ENCODE peak calls at places on chromosomes 11 and 22, in eight cellular contexts. One of them, this sample, is unnamed.

GRCh38 chr22:48577014-48577690 is 1250.5 kb downstream of the BRD1 start:
- DNase-seq in CD4-positive, alpha-beta T cell: no peak
- DNase-seq in cardiac muscle cell: peak; percentile 12
- DNase-seq in GM12864: no peak
- DNase-seq in activated CD8-positive, alpha-beta T cell treated with anti-CD3 and anti-CD28 coated beads for 36 hours: no peak
- DNase-seq in stomach: no peak
- DNase-seq in A549: no peak
- DNase-seq in AG09309: no peak
- DNase-seq in this sample: no peak

GRCh38 chr11:108019870-108020540 is 11.3 kb downstream of the CUL5 start:
- DNase-seq in CD4-positive, alpha-beta T cell: no peak
- DNase-seq in cardiac muscle cell: peak; percentile 31
- DNase-seq in GM12864: no peak
- DNase-seq in activated CD8-positive, alpha-beta T cell treated with anti-CD3 and anti-CD28 coated beads for 36 hours: no peak
- DNase-seq in stomach: no peak
- DNase-seq in A549: no peak
- DNase-seq in AG09309: no peak
- DNase-seq in this sample: no peak

GRCh38 chr11:63839508-63840355 is 822 bp downstream of the MARK2 start:
- DNase-seq in CD4-positive, alpha-beta T cell: no peak
- DNase-seq in cardiac muscle cell: peak; percentile 46
- DNase-seq in GM12864: no peak
- DNase-seq in activated CD8-positive, alpha-beta T cell treated with anti-CD3 and anti-CD28 coated beads for 36 hours: peak; percentile 61
- DNase-seq in stomach: peak; percentile 54
- DNase-seq in A549: no peak
- DNase-seq in AG09309: no peak
- DNase-seq in this sample: no peak

GRCh38 chr22:49892226-49892899 is 25.9 kb downstream of the ALG12 start:
- DNase-seq in CD4-positive, alpha-beta T cell: no peak
- DNase-seq in cardiac muscle cell: no peak
- DNase-seq in GM12864: no peak
- DNase-seq in activated CD8-positive, alpha-beta T cell treated with anti-CD3 and anti-CD28 coated beads for 36 hours: no peak
- DNase-seq in stomach: no peak
- DNase-seq in A549: no peak
- DNase-seq in AG09309: no peak
- DNase-seq in this sample: no peak

GRCh38 chr11:89293966-89294679 is 116.4 kb downstream of the TYR start:
- DNase-seq in CD4-positive, alpha-beta T cell: no peak
- DNase-seq in cardiac muscle cell: peak; percentile 14
- DNase-seq in GM12864: no peak
- DNase-seq in activated CD8-positive, alpha-beta T cell treated with anti-CD3 and anti-CD28 coated beads for 36 hours: no peak
- DNase-seq in stomach: no peak
- DNase-seq in A549: no peak
- DNase-seq in AG09309: no peak
- DNase-seq in this sample: no peak

GRCh38 chr22:21003782-21004181 is 1.9 kb upstream of the THAP7 start:
- DNase-seq in CD4-positive, alpha-beta T cell: no peak
- DNase-seq in cardiac muscle cell: no peak
- DNase-seq in GM12864: no peak
- DNase-seq in activated CD8-positive, alpha-beta T cell treated with anti-CD3 and anti-CD28 coated beads for 36 hours: no peak
- DNase-seq in stomach: no peak
- DNase-seq in A549: no peak
- DNase-seq in AG09309: no peak
- DNase-seq in this sample: no peak

GRCh38 chr22:39938509-39938908 is 21.7 kb upstream of the TMA7B start:
- DNase-seq in CD4-positive, alpha-beta T cell: peak; percentile 27
- DNase-seq in cardiac muscle cell: no peak
- DNase-seq in GM12864: no peak
- DNase-seq in activated CD8-positive, alpha-beta T cell treated with anti-CD3 and anti-CD28 coated beads for 36 hours: peak; percentile 82
- DNase-seq in stomach: no peak
- DNase-seq in A549: no peak
- DNase-seq in AG09309: no peak
- DNase-seq in this sample: no peak

GRCh38 chr11:6925636-6926207 is 504 bp upstream of the ZNF215 start:
- DNase-seq in CD4-positive, alpha-beta T cell: no peak
- DNase-seq in cardiac muscle cell: no peak
- DNase-seq in GM12864: no peak
- DNase-seq in activated CD8-positive, alpha-beta T cell treated with anti-CD3 and anti-CD28 coated beads for 36 hours: no peak
- DNase-seq in stomach: no peak
- DNase-seq in A549: no peak
- DNase-seq in AG09309: no peak
- DNase-seq in this sample: no peak

GRCh38 chr11:129917231-129917630 is 21.9 kb upstream of the NFRKB start:
- DNase-seq in CD4-positive, alpha-beta T cell: no peak
- DNase-seq in cardiac muscle cell: no peak
- DNase-seq in GM12864: no peak
- DNase-seq in activated CD8-positive, alpha-beta T cell treated with anti-CD3 and anti-CD28 coated beads for 36 hours: no peak
- DNase-seq in stomach: no peak
- DNase-seq in A549: no peak
- DNase-seq in AG09309: no peak
- DNase-seq in this sample: no peak

GRCh38 chr11:7668464-7668863 is 4.8 kb downstream of the CYB5R2 start:
- DNase-seq in CD4-positive, alpha-beta T cell: no peak
- DNase-seq in cardiac muscle cell: no peak
- DNase-seq in GM12864: no peak
- DNase-seq in activated CD8-positive, alpha-beta T cell treated with anti-CD3 and anti-CD28 coated beads for 36 hours: no peak
- DNase-seq in stomach: no peak
- DNase-seq in A549: no peak
- DNase-seq in AG09309: no peak
- DNase-seq in this sample: no peak

GRCh38 chr11:42770444-42771065 is 541.2 kb upstream of the API5 start:
- DNase-seq in CD4-positive, alpha-beta T cell: no peak
- DNase-seq in cardiac muscle cell: peak; percentile 40
- DNase-seq in GM12864: peak; percentile 1
- DNase-seq in activated CD8-positive, alpha-beta T cell treated with anti-CD3 and anti-CD28 coated beads for 36 hours: peak; percentile 14
- DNase-seq in stomach: no peak
- DNase-seq in A549: peak; percentile 28
- DNase-seq in AG09309: no peak
- DNase-seq in this sample: peak; percentile 29

GRCh38 chr11:34837246-34837856 is 78.8 kb downstream of the APIP start:
- DNase-seq in CD4-positive, alpha-beta T cell: no peak
- DNase-seq in cardiac muscle cell: no peak
- DNase-seq in GM12864: no peak
- DNase-seq in activated CD8-positive, alpha-beta T cell treated with anti-CD3 and anti-CD28 coated beads for 36 hours: no peak
- DNase-seq in stomach: no peak
- DNase-seq in A549: peak; percentile 16
- DNase-seq in AG09309: no peak
- DNase-seq in this sample: no peak

GRCh38 chr11:74311352-74311926 is at the start of gene P4HA3:
- DNase-seq in CD4-positive, alpha-beta T cell: peak; percentile 35
- DNase-seq in cardiac muscle cell: peak; percentile 68
- DNase-seq in GM12864: no peak
- DNase-seq in activated CD8-positive, alpha-beta T cell treated with anti-CD3 and anti-CD28 coated beads for 36 hours: peak; percentile 60
- DNase-seq in stomach: peak; percentile 77
- DNase-seq in A549: peak; percentile 64
- DNase-seq in AG09309: no peak
- DNase-seq in this sample: peak; percentile 80
- TF ChIP-seq CTCF in CD4-positive, alpha-beta T cell: no peak
- TF ChIP-seq CTCF in cardiac muscle cell: peak; percentile 12
- TF ChIP-seq CTCF in GM12864: peak; percentile 1
- TF ChIP-seq CTCF in activated CD8-positive, alpha-beta T cell treated with anti-CD3 and anti-CD28 coated beads for 36 hours: no peak
- TF ChIP-seq CTCF in stomach: no peak
- TF ChIP-seq CTCF in A549: peak; percentile 29
- TF ChIP-seq CTCF in AG09309: no peak
- TF ChIP-seq CTCF in this sample: no peak

GRCh38 chr22:19753090-19753842 is 7.3 kb upstream of the TBX1 start:
- DNase-seq in CD4-positive, alpha-beta T cell: no peak
- DNase-seq in cardiac muscle cell: no peak
- DNase-seq in GM12864: no peak
- DNase-seq in activated CD8-positive, alpha-beta T cell treated with anti-CD3 and anti-CD28 coated beads for 36 hours: no peak
- DNase-seq in stomach: no peak
- DNase-seq in A549: no peak
- DNase-seq in AG09309: no peak
- DNase-seq in this sample: no peak
- TF ChIP-seq CTCF in CD4-positive, alpha-beta T cell: no peak
- TF ChIP-seq CTCF in cardiac muscle cell: peak; percentile 14
- TF ChIP-seq CTCF in GM12864: peak; percentile 10
- TF ChIP-seq CTCF in activated CD8-positive, alpha-beta T cell treated with anti-CD3 and anti-CD28 coated beads for 36 hours: no peak
- TF ChIP-seq CTCF in stomach: no peak
- TF ChIP-seq CTCF in A549: no peak
- TF ChIP-seq CTCF in AG09309: no peak
- TF ChIP-seq CTCF in this sample: no peak

GRCh38 chr11:36577859-36578258 is 10.1 kb downstream of the RAG1 start:
- DNase-seq in CD4-positive, alpha-beta T cell: no peak
- DNase-seq in cardiac muscle cell: no peak
- DNase-seq in GM12864: no peak
- DNase-seq in activated CD8-positive, alpha-beta T cell treated with anti-CD3 and anti-CD28 coated beads for 36 hours: no peak
- DNase-seq in stomach: no peak
- DNase-seq in A549: no peak
- DNase-seq in AG09309: peak; percentile 13
- DNase-seq in this sample: no peak

GRCh38 chr11:36586543-36586942 is 7.8 kb upstream of the IFTAP start:
- DNase-seq in CD4-positive, alpha-beta T cell: no peak
- DNase-seq in cardiac muscle cell: no peak
- DNase-seq in GM12864: no peak
- DNase-seq in activated CD8-positive, alpha-beta T cell treated with anti-CD3 and anti-CD28 coated beads for 36 hours: no peak
- DNase-seq in stomach: no peak
- DNase-seq in A549: no peak
- DNase-seq in AG09309: no peak
- DNase-seq in this sample: no peak

GRCh38 chr11:36578458-36578857 is 10.7 kb downstream of the RAG1 start:
- DNase-seq in CD4-positive, alpha-beta T cell: no peak
- DNase-seq in cardiac muscle cell: no peak
- DNase-seq in GM12864: no peak
- DNase-seq in activated CD8-positive, alpha-beta T cell treated with anti-CD3 and anti-CD28 coated beads for 36 hours: no peak
- DNase-seq in stomach: no peak
- DNase-seq in A549: no peak
- DNase-seq in AG09309: no peak
- DNase-seq in this sample: no peak

GRCh38 chr11:36581536-36581935 is 12.8 kb upstream of the IFTAP start:
- DNase-seq in CD4-positive, alpha-beta T cell: no peak
- DNase-seq in cardiac muscle cell: no peak
- DNase-seq in GM12864: no peak
- DNase-seq in activated CD8-positive, alpha-beta T cell treated with anti-CD3 and anti-CD28 coated beads for 36 hours: no peak
- DNase-seq in stomach: no peak
- DNase-seq in A549: no peak
- DNase-seq in AG09309: no peak
- DNase-seq in this sample: no peak

DNA sequence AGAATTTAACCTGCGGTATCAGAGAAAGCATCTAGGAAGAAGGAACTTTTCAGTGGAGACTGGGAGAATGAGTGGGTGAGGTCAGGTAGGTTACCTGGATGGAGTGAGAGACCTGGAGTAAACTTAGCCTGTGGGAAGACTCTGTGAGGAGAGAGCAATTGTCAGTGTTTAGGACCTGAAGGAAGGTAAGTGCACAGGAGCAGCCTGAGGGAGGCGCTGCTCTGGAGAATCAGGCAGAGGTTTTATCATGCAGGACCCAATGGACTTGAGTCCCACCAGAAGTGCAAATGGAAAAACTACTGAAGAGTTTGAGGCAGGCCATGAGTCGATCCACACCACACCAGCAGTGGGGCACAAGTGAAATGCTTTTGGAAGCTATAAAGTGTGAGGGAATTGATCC is 10.6 kb upstream of the IFTAP start:
- DNase-seq in CD4-positive, alpha-beta T cell: no peak
- DNase-seq in cardiac muscle cell: no peak
- DNase-seq in GM12864: no peak
- DNase-seq in activated CD8-positive, alpha-beta T cell treated with anti-CD3 and anti-CD28 coated beads for 36 hours: no peak
- DNase-seq in stomach: no peak
- DNase-seq in A549: no peak
- DNase-seq in AG09309: no peak
- DNase-seq in this sample: no peak
- TF ChIP-seq CTCF in CD4-positive, alpha-beta T cell: no peak
- TF ChIP-seq CTCF in cardiac muscle cell: no peak
- TF ChIP-seq CTCF in GM12864: no peak
- TF ChIP-seq CTCF in activated CD8-positive, alpha-beta T cell treated with anti-CD3 and anti-CD28 coated beads for 36 hours: no peak
- TF ChIP-seq CTCF in stomach: no peak
- TF ChIP-seq CTCF in A549: no peak
- TF ChIP-seq CTCF in AG09309: no peak
- TF ChIP-seq CTCF in this sample: no peak

DNA sequence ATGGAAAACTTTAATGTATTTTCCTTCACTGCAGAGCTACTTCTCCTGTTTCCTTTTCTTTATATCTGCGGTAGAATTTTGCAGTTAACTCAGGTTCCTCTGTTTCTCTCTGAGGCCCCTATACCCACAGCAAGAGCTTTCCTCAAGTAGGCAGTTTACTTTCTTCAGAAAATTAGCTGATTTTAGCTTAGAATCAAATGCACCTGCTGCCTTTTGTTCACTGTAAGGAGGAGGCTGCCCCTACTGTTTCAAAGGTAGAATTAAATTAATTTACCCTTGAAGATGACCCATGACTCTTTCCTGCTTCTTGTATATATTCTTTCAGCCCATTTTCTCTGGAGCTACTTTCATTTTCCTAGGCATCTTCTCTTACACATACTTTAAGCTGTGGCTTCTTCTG is 68.7 kb upstream of the GDPD4 start:
- DNase-seq in CD4-positive, alpha-beta T cell: no peak
- DNase-seq in cardiac muscle cell: no peak
- DNase-seq in GM12864: no peak
- DNase-seq in activated CD8-positive, alpha-beta T cell treated with anti-CD3 and anti-CD28 coated beads for 36 hours: no peak
- DNase-seq in stomach: no peak
- DNase-seq in A549: no peak
- DNase-seq in AG09309: no peak
- DNase-seq in this sample: no peak
- TF ChIP-seq CTCF in CD4-positive, alpha-beta T cell: no peak
- TF ChIP-seq CTCF in cardiac muscle cell: no peak
- TF ChIP-seq CTCF in GM12864: peak; percentile 16
- TF ChIP-seq CTCF in activated CD8-positive, alpha-beta T cell treated with anti-CD3 and anti-CD28 coated beads for 36 hours: no peak
- TF ChIP-seq CTCF in stomach: no peak
- TF ChIP-seq CTCF in A549: no peak
- TF ChIP-seq CTCF in AG09309: no peak
- TF ChIP-seq CTCF in this sample: no peak

DNA sequence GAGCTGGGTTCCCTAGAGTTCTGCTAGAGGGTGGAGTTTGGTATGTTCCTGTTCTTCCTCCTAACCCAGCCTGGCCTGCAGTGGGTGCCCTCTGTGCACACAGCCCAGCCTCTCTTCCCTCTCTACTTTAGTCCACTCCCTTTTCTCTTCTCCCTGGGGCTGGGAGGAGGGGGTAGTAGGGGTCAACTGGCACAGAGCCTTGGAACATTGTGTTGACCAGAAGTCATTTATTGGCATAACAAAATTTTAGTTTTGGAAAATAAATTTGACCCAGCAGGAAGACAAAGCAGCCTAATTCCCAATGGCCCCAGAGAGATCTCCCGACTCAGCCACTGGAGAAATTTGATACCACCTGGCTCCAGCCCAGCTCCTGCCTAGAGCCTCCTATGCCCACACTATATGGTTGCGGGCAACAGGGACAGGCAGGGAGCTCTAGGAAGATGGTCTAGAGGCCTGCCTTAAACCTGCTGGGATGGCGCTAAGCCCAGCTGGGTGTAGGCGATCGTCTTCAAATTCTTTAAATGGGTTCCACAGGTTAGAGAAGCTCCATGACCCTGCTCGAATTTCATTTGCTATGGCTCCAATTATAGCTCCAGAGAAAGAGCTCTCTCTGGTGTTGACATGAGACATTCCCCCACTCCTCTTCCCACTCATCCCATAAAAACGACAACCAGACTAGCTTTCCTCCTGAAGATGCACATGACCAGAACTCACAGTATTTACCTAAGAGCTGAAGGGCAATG is 9.9 kb downstream of the PCSK7 start:
- DNase-seq in CD4-positive, alpha-beta T cell: no peak
- DNase-seq in cardiac muscle cell: peak; percentile 61
- DNase-seq in GM12864: no peak
- DNase-seq in activated CD8-positive, alpha-beta T cell treated with anti-CD3 and anti-CD28 coated beads for 36 hours: no peak
- DNase-seq in stomach: peak; percentile 60
- DNase-seq in A549: no peak
- DNase-seq in AG09309: no peak
- DNase-seq in this sample: no peak
- TF ChIP-seq CTCF in CD4-positive, alpha-beta T cell: no peak
- TF ChIP-seq CTCF in cardiac muscle cell: no peak
- TF ChIP-seq CTCF in GM12864: no peak
- TF ChIP-seq CTCF in activated CD8-positive, alpha-beta T cell treated with anti-CD3 and anti-CD28 coated beads for 36 hours: no peak
- TF ChIP-seq CTCF in stomach: no peak
- TF ChIP-seq CTCF in A549: no peak
- TF ChIP-seq CTCF in AG09309: peak; percentile 23
- TF ChIP-seq CTCF in this sample: no peak

This sample was measured in GM20000.